ENCODE peak calls at places on chromosome 1, in seven cellular contexts. One of them, this sample, is unnamed.

GRCh38 chr1:198187973-198188588 is 31.3 kb downstream of the NEK7 start:
- DNase-seq in OCI-LY7: no peak
- DNase-seq in left ventricle myocardium inferior: no peak
- DNase-seq in effector memory CD4-positive, alpha-beta T cell: peak; percentile 14
- DNase-seq in psoas muscle: no peak
- DNase-seq in PC-9: no peak
- DNase-seq in heart right ventricle: no peak
- DNase-seq in this sample: no peak

GRCh38 chr1:117930173-117930447 is 571 bp downstream of the WDR3 start:
- DNase-seq in OCI-LY7: peak; percentile 24
- DNase-seq in left ventricle myocardium inferior: no peak
- DNase-seq in effector memory CD4-positive, alpha-beta T cell: no peak
- DNase-seq in psoas muscle: no peak
- DNase-seq in PC-9: no peak
- DNase-seq in heart right ventricle: no peak
- DNase-seq in this sample: no peak

GRCh38 chr1:204652556-204652955 is 33.0 kb downstream of the LRRN2 start:
- DNase-seq in OCI-LY7: no peak
- DNase-seq in left ventricle myocardium inferior: no peak
- DNase-seq in effector memory CD4-positive, alpha-beta T cell: no peak
- DNase-seq in psoas muscle: no peak
- DNase-seq in PC-9: no peak
- DNase-seq in heart right ventricle: no peak
- DNase-seq in this sample: no peak

GRCh38 chr1:85597709-85598108 is 17.1 kb downstream of the CCN1 start:
- DNase-seq in OCI-LY7: no peak
- DNase-seq in left ventricle myocardium inferior: no peak
- DNase-seq in effector memory CD4-positive, alpha-beta T cell: no peak
- DNase-seq in psoas muscle: no peak
- DNase-seq in PC-9: no peak
- DNase-seq in heart right ventricle: no peak
- DNase-seq in this sample: no peak

GRCh38 chr1:113459279-113459678 is 69.0 kb downstream of the MAGI3 start:
- DNase-seq in OCI-LY7: no peak
- DNase-seq in left ventricle myocardium inferior: no peak
- DNase-seq in effector memory CD4-positive, alpha-beta T cell: no peak
- DNase-seq in psoas muscle: no peak
- DNase-seq in PC-9: no peak
- DNase-seq in heart right ventricle: no peak
- DNase-seq in this sample: no peak

GRCh38 chr1:6185151-6185550 is 5.0 kb upstream of the CHD5 start:
- DNase-seq in OCI-LY7: no peak
- DNase-seq in left ventricle myocardium inferior: no peak
- DNase-seq in effector memory CD4-positive, alpha-beta T cell: no peak
- DNase-seq in psoas muscle: no peak
- DNase-seq in PC-9: no peak
- DNase-seq in heart right ventricle: no peak
- DNase-seq in this sample: no peak

GRCh38 chr1:32798679-32799416 is 18.3 kb downstream of the YARS1 start:
- DNase-seq in OCI-LY7: no peak
- DNase-seq in left ventricle myocardium inferior: no peak
- DNase-seq in effector memory CD4-positive, alpha-beta T cell: no peak
- DNase-seq in psoas muscle: no peak
- DNase-seq in PC-9: no peak
- DNase-seq in heart right ventricle: no peak
- DNase-seq in this sample: no peak

GRCh38 chr1:231317306-231318014 is 20.2 kb downstream of the EXOC8 start:
- DNase-seq in OCI-LY7: no peak
- DNase-seq in left ventricle myocardium inferior: no peak
- DNase-seq in effector memory CD4-positive, alpha-beta T cell: no peak
- DNase-seq in psoas muscle: no peak
- DNase-seq in PC-9: no peak
- DNase-seq in heart right ventricle: no peak
- DNase-seq in this sample: no peak

GRCh38 chr1:24516506-24516905 is 13.9 kb downstream of the RCAN3 start:
- DNase-seq in OCI-LY7: no peak
- DNase-seq in left ventricle myocardium inferior: no peak
- DNase-seq in effector memory CD4-positive, alpha-beta T cell: no peak
- DNase-seq in psoas muscle: no peak
- DNase-seq in PC-9: no peak
- DNase-seq in heart right ventricle: no peak
- DNase-seq in this sample: no peak

GRCh38 chr1:965526-966134 is 652 bp upstream of the PLEKHN1 start:
- DNase-seq in OCI-LY7: no peak
- DNase-seq in left ventricle myocardium inferior: no peak
- DNase-seq in effector memory CD4-positive, alpha-beta T cell: no peak
- DNase-seq in psoas muscle: peak; percentile 46
- DNase-seq in PC-9: no peak
- DNase-seq in heart right ventricle: no peak
- DNase-seq in this sample: no peak

GRCh38 chr1:91020967-91021685 is 709 bp downstream of the ZNF644 start:
- DNase-seq in OCI-LY7: peak; percentile 86
- DNase-seq in left ventricle myocardium inferior: peak; percentile 56
- DNase-seq in effector memory CD4-positive, alpha-beta T cell: peak; percentile 69
- DNase-seq in psoas muscle: peak; percentile 82
- DNase-seq in PC-9: peak; percentile 83
- DNase-seq in heart right ventricle: peak; percentile 54
- DNase-seq in this sample: peak; percentile 75

GRCh38 chr1:10251325-10252103 is 41.1 kb downstream of the KIF1B start:
- DNase-seq in OCI-LY7: no peak
- DNase-seq in left ventricle myocardium inferior: no peak
- DNase-seq in effector memory CD4-positive, alpha-beta T cell: no peak
- DNase-seq in psoas muscle: no peak
- DNase-seq in PC-9: no peak
- DNase-seq in heart right ventricle: no peak
- DNase-seq in this sample: no peak

GRCh38 chr1:151980287-151981177 is 13.1 kb downstream of the S100A10 start:
- DNase-seq in OCI-LY7: no peak
- DNase-seq in left ventricle myocardium inferior: peak; percentile 34
- DNase-seq in effector memory CD4-positive, alpha-beta T cell: no peak
- DNase-seq in psoas muscle: peak; percentile 65
- DNase-seq in PC-9: peak; percentile 47
- DNase-seq in heart right ventricle: peak; percentile 53
- DNase-seq in this sample: no peak

GRCh38 chr1:39671433-39671792 is 494 bp downstream of the NT5C1A start:
- DNase-seq in OCI-LY7: no peak
- DNase-seq in left ventricle myocardium inferior: peak; percentile 84
- DNase-seq in effector memory CD4-positive, alpha-beta T cell: no peak
- DNase-seq in psoas muscle: peak; percentile 94
- DNase-seq in PC-9: no peak
- DNase-seq in heart right ventricle: peak; percentile 77
- DNase-seq in this sample: no peak

GRCh38 chr1:181588631-181589030 is 105.3 kb downstream of the CACNA1E start:
- DNase-seq in OCI-LY7: no peak
- DNase-seq in left ventricle myocardium inferior: no peak
- DNase-seq in effector memory CD4-positive, alpha-beta T cell: no peak
- DNase-seq in psoas muscle: no peak
- DNase-seq in PC-9: no peak
- DNase-seq in heart right ventricle: no peak
- DNase-seq in this sample: no peak

GRCh38 chr1:223114871-223115270 is 28.2 kb downstream of the TLR5 start:
- DNase-seq in OCI-LY7: no peak
- DNase-seq in left ventricle myocardium inferior: no peak
- DNase-seq in effector memory CD4-positive, alpha-beta T cell: no peak
- DNase-seq in psoas muscle: no peak
- DNase-seq in PC-9: no peak
- DNase-seq in heart right ventricle: peak; percentile 50
- DNase-seq in this sample: no peak

GRCh38 chr1:165851034-165851658 is 23.7 kb downstream of the UCK2 start:
- DNase-seq in OCI-LY7: peak; percentile 44
- DNase-seq in left ventricle myocardium inferior: no peak
- DNase-seq in effector memory CD4-positive, alpha-beta T cell: no peak
- DNase-seq in psoas muscle: no peak
- DNase-seq in PC-9: no peak
- DNase-seq in heart right ventricle: no peak
- DNase-seq in this sample: no peak

GRCh38 chr1:26787706-26788514 is at the start of gene PIGV:
- DNase-seq in OCI-LY7: peak; percentile 90
- DNase-seq in left ventricle myocardium inferior: peak; percentile 89
- DNase-seq in effector memory CD4-positive, alpha-beta T cell: peak; percentile 79
- DNase-seq in psoas muscle: peak; percentile 94
- DNase-seq in PC-9: no peak
- DNase-seq in heart right ventricle: peak; percentile 87
- DNase-seq in this sample: peak; percentile 91

GRCh38 chr1:154155282-154155681 is 409 bp upstream of the NUP210L start:
- DNase-seq in OCI-LY7: no peak
- DNase-seq in left ventricle myocardium inferior: no peak
- DNase-seq in effector memory CD4-positive, alpha-beta T cell: no peak
- DNase-seq in psoas muscle: no peak
- DNase-seq in PC-9: no peak
- DNase-seq in heart right ventricle: peak; percentile 53
- DNase-seq in this sample: peak; percentile 53

GRCh38 chr1:31753623-31754349 is 10.4 kb downstream of the ADGRB2 start:
- DNase-seq in OCI-LY7: no peak
- DNase-seq in left ventricle myocardium inferior: peak; percentile 61
- DNase-seq in effector memory CD4-positive, alpha-beta T cell: no peak
- DNase-seq in psoas muscle: peak; percentile 80
- DNase-seq in PC-9: no peak
- DNase-seq in heart right ventricle: peak; percentile 65
- DNase-seq in this sample: no peak

DNA sequence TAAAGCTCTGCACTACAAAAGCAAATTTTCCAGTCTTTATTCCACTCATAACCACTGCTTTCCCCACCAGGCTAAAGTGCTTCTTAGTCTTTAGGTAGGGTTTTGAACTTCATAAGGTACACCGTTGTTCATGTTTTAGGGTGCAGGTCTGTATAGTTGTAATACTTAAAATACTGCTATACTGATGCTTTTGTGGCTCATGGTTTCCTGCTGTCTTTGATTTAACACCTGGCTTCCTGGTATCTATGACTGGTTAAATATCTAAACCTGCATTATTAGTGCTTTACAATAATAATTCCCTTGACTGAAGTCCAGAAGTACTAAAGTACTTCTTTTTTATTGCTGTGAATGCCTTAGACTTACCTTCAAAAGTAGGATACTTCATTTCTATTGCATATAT is 384.6 kb downstream of the SRGAP2C start:
- DNase-seq in OCI-LY7: no peak
- DNase-seq in left ventricle myocardium inferior: no peak
- DNase-seq in effector memory CD4-positive, alpha-beta T cell: no peak
- DNase-seq in psoas muscle: no peak
- DNase-seq in PC-9: no peak
- DNase-seq in heart right ventricle: no peak
- DNase-seq in this sample: no peak
- H3K27ac ChIP-seq in OCI-LY7: no peak overlapping the region
- H3K27ac ChIP-seq in left ventricle myocardium inferior: no peak overlapping the region
- H3K27ac ChIP-seq in effector memory CD4-positive, alpha-beta T cell: no peak overlapping the region
- H3K27ac ChIP-seq in psoas muscle: no peak overlapping the region
- H3K27ac ChIP-seq in PC-9: no peak overlapping the region
- H3K27ac ChIP-seq in heart right ventricle: no peak overlapping the region
- H3K27ac ChIP-seq in this sample: no peak overlapping the region

GRCh38 chr1:207752456-207753132 is 740 bp downstream of the CD46 start:
- DNase-seq in OCI-LY7: peak; percentile 27
- DNase-seq in left ventricle myocardium inferior: no peak
- DNase-seq in effector memory CD4-positive, alpha-beta T cell: no peak
- DNase-seq in psoas muscle: no peak
- DNase-seq in PC-9: peak; percentile 52
- DNase-seq in heart right ventricle: peak; percentile 11
- DNase-seq in this sample: peak; percentile 65
- H3K4me1 ChIP-seq in OCI-LY7: peaks cover 67% of the 10 kb centered on the region
- H3K4me1 ChIP-seq in left ventricle myocardium inferior: peaks cover 84% of the 10 kb centered on the region
- H3K4me1 ChIP-seq in effector memory CD4-positive, alpha-beta T cell: peaks cover 25% of the 10 kb centered on the region
- H3K4me1 ChIP-seq in psoas muscle: peaks cover 41% of the 10 kb centered on the region
- H3K4me1 ChIP-seq in PC-9: peaks cover 78% of the 10 kb centered on the region
- H3K4me1 ChIP-seq in heart right ventricle: peaks cover 65% of the 10 kb centered on the region
- H3K4me1 ChIP-seq in this sample: peaks cover 66% of the 10 kb centered on the region

GRCh38 chr1:196516373-196516772 is 91.9 kb downstream of the KCNT2 start:
- DNase-seq in OCI-LY7: no peak
- DNase-seq in left ventricle myocardium inferior: no peak
- DNase-seq in effector memory CD4-positive, alpha-beta T cell: no peak
- DNase-seq in psoas muscle: no peak
- DNase-seq in PC-9: no peak
- DNase-seq in heart right ventricle: no peak
- DNase-seq in this sample: no peak
- H3K4me3 ChIP-seq in OCI-LY7: no peak overlapping the region
- H3K4me3 ChIP-seq in left ventricle myocardium inferior: no peak overlapping the region
- H3K4me3 ChIP-seq in effector memory CD4-positive, alpha-beta T cell: no peak overlapping the region
- H3K4me3 ChIP-seq in psoas muscle: no peak overlapping the region
- H3K4me3 ChIP-seq in PC-9: no peak overlapping the region
- H3K4me3 ChIP-seq in heart right ventricle: no peak overlapping the region
- H3K4me3 ChIP-seq in this sample: no peak overlapping the region

GRCh38 chr1:116110507-116111195 is 548 bp upstream of the MAB21L3 start:
- DNase-seq in OCI-LY7: no peak
- DNase-seq in left ventricle myocardium inferior: no peak
- DNase-seq in effector memory CD4-positive, alpha-beta T cell: no peak
- DNase-seq in psoas muscle: no peak
- DNase-seq in PC-9: no peak
- DNase-seq in heart right ventricle: no peak
- DNase-seq in this sample: no peak
- H3K27ac ChIP-seq in OCI-LY7: no peak overlapping the region
- H3K27ac ChIP-seq in left ventricle myocardium inferior: no peak overlapping the region
- H3K27ac ChIP-seq in effector memory CD4-positive, alpha-beta T cell: no peak overlapping the region
- H3K27ac ChIP-seq in psoas muscle: no peak overlapping the region
- H3K27ac ChIP-seq in PC-9: no peak overlapping the region
- H3K27ac ChIP-seq in heart right ventricle: no peak overlapping the region
- H3K27ac ChIP-seq in this sample: no peak overlapping the region

DNA sequence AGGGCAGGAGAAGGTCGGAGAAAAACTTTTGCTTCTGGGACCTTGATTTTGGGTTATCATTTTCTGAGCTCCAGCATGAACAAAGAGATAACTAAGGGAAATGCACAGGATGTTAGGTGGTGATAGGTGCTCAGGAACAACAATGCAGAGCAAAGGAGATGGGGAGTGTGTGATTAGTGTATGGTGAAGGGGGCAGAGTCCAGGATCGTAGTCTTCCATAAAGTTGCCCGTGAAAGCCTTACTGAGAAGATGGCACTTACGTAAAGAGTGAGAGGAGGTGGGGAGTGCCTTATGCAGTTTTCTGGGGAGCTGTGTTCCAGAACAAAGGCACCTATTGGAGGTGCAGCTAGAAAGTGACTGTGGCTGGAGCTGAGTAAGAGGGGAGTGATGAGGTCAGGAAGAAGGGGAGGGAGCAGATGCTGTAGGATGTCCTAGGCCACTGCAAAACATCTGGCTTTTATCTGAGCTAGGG is 11.6 kb downstream of the KCNK1 start:
- DNase-seq in OCI-LY7: no peak
- DNase-seq in left ventricle myocardium inferior: no peak
- DNase-seq in effector memory CD4-positive, alpha-beta T cell: no peak
- DNase-seq in psoas muscle: no peak
- DNase-seq in PC-9: no peak
- DNase-seq in heart right ventricle: no peak
- DNase-seq in this sample: no peak
- H3K4me1 ChIP-seq in OCI-LY7: no peaks in the 10 kb centered on the region
- H3K4me1 ChIP-seq in left ventricle myocardium inferior: no peaks in the 10 kb centered on the region
- H3K4me1 ChIP-seq in effector memory CD4-positive, alpha-beta T cell: no peaks in the 10 kb centered on the region
- H3K4me1 ChIP-seq in psoas muscle: no peaks in the 10 kb centered on the region
- H3K4me1 ChIP-seq in PC-9: no peaks in the 10 kb centered on the region
- H3K4me1 ChIP-seq in heart right ventricle: no peaks in the 10 kb centered on the region
- H3K4me1 ChIP-seq in this sample: no peaks in the 10 kb centered on the region

GRCh38 chr1:234926252-234926573 is 202.4 kb downstream of the TOMM20 start:
- DNase-seq in OCI-LY7: no peak
- DNase-seq in left ventricle myocardium inferior: no peak
- DNase-seq in effector memory CD4-positive, alpha-beta T cell: no peak
- DNase-seq in psoas muscle: no peak
- DNase-seq in PC-9: no peak
- DNase-seq in heart right ventricle: no peak
- DNase-seq in this sample: no peak
- H3K4me3 ChIP-seq in OCI-LY7: peak overlapping the region; percentile 53
- H3K4me3 ChIP-seq in left ventricle myocardium inferior: no peak overlapping the region
- H3K4me3 ChIP-seq in effector memory CD4-positive, alpha-beta T cell: peak overlapping the region; percentile 35
- H3K4me3 ChIP-seq in psoas muscle: no peak overlapping the region
- H3K4me3 ChIP-seq in PC-9: peak overlapping the region; percentile 11
- H3K4me3 ChIP-seq in heart right ventricle: no peak overlapping the region
- H3K4me3 ChIP-seq in this sample: no peak overlapping the region